ENCODE peak calls at places on chromosomes 11 and 22, in four cellular contexts. T is left lung, Z is T-helper 2 cell, V is hepatocyte. X is an unnamed sample.
A peak's percentile ranks its signal among the peaks of the same experiment; 100 is the strongest.

GRCh38 chr22:22072169-22072836 is 89.7 kb upstream of the TOP3B start:
- DNase-seq in T (no peak), Z (no peak), V (no peak), X (no peak)

GRCh38 chr11:104534268-104534667 is 364.0 kb downstream of the CASP12 start:
- DNase-seq in T (no peak), Z (no peak), V (no peak), X (no peak)

GRCh38 chr22:47388778-47389177 is 626.3 kb downstream of the TBC1D22A start:
- DNase-seq in T (no peak), Z (no peak), V (no peak), X (no peak)

GRCh38 chr22:34812631-34813030 is 253.3 kb upstream of the ISX start:
- DNase-seq in T (no peak), Z (no peak), V (peak; percentile 34), X (no peak)

GRCh38 chr11:72144807-72145565 is 9.5 kb downstream of the FOLR3 start:
- DNase-seq in T (no peak), Z (no peak), V (no peak), X (peak; percentile 32)

GRCh38 chr11:125371451-125371935 is 124.6 kb downstream of the FEZ1 start:
- DNase-seq in T (no peak), Z (no peak), V (peak; percentile 39), X (no peak)

GRCh38 chr22:18929459-18929858 is 6.6 kb downstream of the PRODH start:
- DNase-seq in T (peak; percentile 12), Z (no peak), V (no peak), X (no peak)

GRCh38 chr11:47551086-47551485 is 1.8 kb downstream of the CELF1 start:
- DNase-seq in T (no peak), Z (no peak), V (peak; percentile 36), X (peak; percentile 56)

GRCh38 chr11:76579047-76579751 is 91.3 kb downstream of the LRRC32 start:
- DNase-seq in T (no peak), Z (no peak), V (peak; percentile 48), X (no peak)

X was measured in small intestine.